ENCODE peak calls at places on chromosomes 11 and 22, in ten cellular contexts. U, I, L, R, W, Z, C, H, A and N are unnamed samples.

GRCh38 chr11:118144869-118145268 is 7.8 kb downstream of the SCN4B start:
- DNase-seq in U (no peak), I (no peak), L (no peak), R (no peak), W (no peak), Z (no peak), C (no peak), H (no peak), A (no peak), N (no peak)

GRCh38 chr11:124717786-124718634 is 21.7 kb upstream of the NRGN start:
- DNase-seq in U (peak; percentile 28), I (peak; percentile 52), L (no peak), R (no peak), W (peak; percentile 48), Z (no peak), C (no peak), H (no peak), A (peak; percentile 47), N (no peak)

GRCh38 chr11:119585038-119585666 is 143.8 kb downstream of the NECTIN1 start:
- DNase-seq in U (no peak), I (peak; percentile 58), L (no peak), R (no peak), W (no peak), Z (no peak), C (peak; percentile 36), H (no peak), A (peak; percentile 26), N (peak; percentile 14)

GRCh38 chr11:8584096-8584495 is 9.9 kb downstream of the STK33 start:
- DNase-seq in U (no peak), I (no peak), L (no peak), R (no peak), W (no peak), Z (no peak), C (no peak), H (no peak), A (no peak), N (no peak)

GRCh38 chr11:134026655-134027343 is 42.1 kb upstream of the JAM3 start:
- DNase-seq in U (no peak), I (no peak), L (no peak), R (no peak), W (no peak), Z (no peak), C (peak; percentile 54), H (no peak), A (no peak), N (no peak)

GRCh38 chr11:113663567-113663966 is 42.5 kb downstream of the TMPRSS5 start:
- DNase-seq in U (no peak), I (peak; percentile 62), L (no peak), R (no peak), W (no peak), Z (no peak), C (no peak), H (no peak), A (no peak), N (no peak)

GRCh38 chr22:48756146-48757111 is 1071.2 kb downstream of the BRD1 start:
- DNase-seq in U (no peak), I (no peak), L (no peak), R (no peak), W (peak; percentile 12), Z (no peak), C (no peak), H (no peak), A (no peak), N (no peak)

GRCh38 chr11:102389253-102389652 is 42.2 kb downstream of the BIRC2 start:
- DNase-seq in U (no peak), I (peak; percentile 60), L (no peak), R (no peak), W (no peak), Z (no peak), C (no peak), H (no peak), A (no peak), N (no peak)

GRCh38 chr22:46827781-46828180 is 65.3 kb downstream of the TBC1D22A start:
- DNase-seq in U (no peak), I (no peak), L (no peak), R (no peak), W (no peak), Z (no peak), C (no peak), H (no peak), A (no peak), N (no peak)

DNA sequence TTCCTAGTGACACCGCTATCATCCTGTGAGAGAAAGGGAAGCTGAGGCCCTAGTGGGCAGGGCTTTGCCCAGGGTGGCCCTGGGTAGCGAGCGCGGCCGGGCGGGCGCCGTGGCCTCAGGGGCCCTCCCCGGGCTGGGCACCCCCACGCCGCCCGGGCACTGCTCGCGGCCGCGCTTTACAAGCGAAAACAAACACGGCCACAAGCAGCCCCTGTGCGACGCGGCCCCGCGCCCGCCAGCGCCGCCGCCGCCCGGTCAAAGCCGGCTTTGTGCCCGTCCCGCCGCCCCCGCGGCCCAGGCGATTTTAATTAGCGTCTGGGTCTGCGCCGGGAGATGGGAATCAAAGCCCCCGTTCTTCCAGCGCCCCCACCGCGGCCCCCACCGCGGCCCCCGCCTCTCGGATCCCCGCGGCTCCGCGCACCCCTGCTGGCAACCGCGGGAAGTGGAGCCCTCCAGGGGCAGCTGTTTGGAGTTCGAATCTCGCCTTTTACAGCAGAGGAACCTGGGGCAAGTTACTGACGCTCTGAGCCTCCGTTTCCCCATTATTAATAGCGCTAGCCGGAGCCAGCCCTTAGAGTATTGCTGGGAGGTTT is 47.9 kb downstream of the CHRDL2 start:
- DNase-seq in U (no peak), I (no peak), L (no peak), R (no peak), W (no peak), Z (no peak), C (peak; percentile 35), H (no peak), A (peak; percentile 39), N (peak; percentile 82)
- TF ChIP-seq CTCF in U (peak; percentile 44), I (peak; percentile 49), L (no peak), R (peak; percentile 67), W (peak; percentile 13), Z (peak; percentile 74), C (peak; percentile 60), H (peak; percentile 47), A (peak; percentile 51), N (peak; percentile 78)

GRCh38 chr11:127070808-127071207 is 70.2 kb upstream of the KIRREL3 start:
- DNase-seq in U (no peak), I (no peak), L (no peak), R (no peak), W (no peak), Z (no peak), C (no peak), H (no peak), A (no peak), N (no peak)

GRCh38 chr11:127073621-127074020 is 73.1 kb upstream of the KIRREL3 start:
- DNase-seq in U (no peak), I (no peak), L (no peak), R (no peak), W (no peak), Z (no peak), C (no peak), H (no peak), A (no peak), N (no peak)

GRCh38 chr11:127071606-127072005 is 71.0 kb upstream of the KIRREL3 start:
- DNase-seq in U (no peak), I (no peak), L (no peak), R (no peak), W (no peak), Z (no peak), C (no peak), H (no peak), A (no peak), N (no peak)

DNA sequence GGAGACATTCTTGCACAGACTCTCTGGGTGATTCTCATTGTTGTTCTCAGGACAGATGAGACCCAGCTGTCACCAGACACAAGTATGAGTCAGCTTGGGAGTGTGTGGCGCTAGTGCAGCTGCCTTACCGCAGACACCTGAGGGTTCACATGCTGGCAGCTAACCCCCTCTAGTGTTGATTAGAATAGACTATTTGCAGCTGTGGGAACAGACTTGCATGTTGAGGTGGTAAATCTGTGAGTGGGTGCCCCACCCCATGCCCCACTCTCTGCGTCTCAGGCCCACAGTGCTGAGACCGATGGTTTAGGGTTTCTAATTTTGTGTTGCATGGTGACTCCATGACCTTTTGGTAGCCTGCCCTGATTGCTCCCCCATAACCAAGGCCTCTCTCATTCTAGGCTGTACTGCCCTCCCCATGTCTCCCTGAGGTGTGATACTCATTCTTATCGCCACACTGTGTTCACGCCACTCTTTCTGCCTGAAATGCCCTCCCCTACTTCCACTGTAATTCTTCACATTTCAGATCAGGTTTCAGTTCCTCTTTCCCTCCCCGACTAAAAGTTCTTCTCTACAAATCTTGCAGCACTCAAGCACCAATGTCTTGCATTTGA is 73.7 kb upstream of the KIRREL3 start:
- DNase-seq in U (peak; percentile 6), I (peak; percentile 54), L (peak; percentile 76), R (no peak), W (peak; percentile 53), Z (peak; percentile 71), C (no peak), H (peak; percentile 26), A (peak; percentile 31), N (peak; percentile 57)
- TF ChIP-seq CTCF in U (no peak), I (peak; percentile 57), L (peak; percentile 60), R (no peak), W (peak; percentile 45), Z (peak; percentile 77), C (peak; percentile 58), H (peak; percentile 48), A (no peak), N (peak; percentile 13)

GRCh38 chr11:76209671-76209955 is 3.3 kb upstream of the WNT11 start:
- DNase-seq in U (no peak), I (no peak), L (no peak), R (no peak), W (peak; percentile 42), Z (no peak), C (no peak), H (no peak), A (no peak), N (no peak)

GRCh38 chr11:76212086-76213035 is 6.1 kb upstream of the WNT11 start:
- DNase-seq in U (no peak), I (no peak), L (no peak), R (no peak), W (no peak), Z (no peak), C (no peak), H (no peak), A (no peak), N (no peak)

GRCh38 chr11:76209956-76210885 is 3.9 kb upstream of the WNT11 start:
- DNase-seq in U (peak; percentile 72), I (peak; percentile 49), L (no peak), R (no peak), W (peak; percentile 52), Z (no peak), C (peak; percentile 37), H (no peak), A (peak; percentile 87), N (no peak)

GRCh38 chr11:76208829-76209670 is 2.7 kb upstream of the WNT11 start:
- DNase-seq in U (peak; percentile 37), I (peak; percentile 73), L (no peak), R (no peak), W (peak; percentile 89), Z (no peak), C (peak; percentile 77), H (no peak), A (peak; percentile 58), N (no peak)

GRCh38 chr11:76210920-76211851 is 4.9 kb upstream of the WNT11 start:
- DNase-seq in U (no peak), I (no peak), L (no peak), R (no peak), W (no peak), Z (no peak), C (no peak), H (no peak), A (no peak), N (no peak)
- TF ChIP-seq CTCF in U (no peak), I (no peak), L (no peak), R (no peak), W (no peak), Z (no peak), C (no peak), H (no peak), A (no peak), N (no peak)

GRCh38 chr11:14148653-14149273 is 186.2 kb downstream of the SPON1 start:
- DNase-seq in U (peak; percentile 68), I (peak; percentile 72), L (no peak), R (no peak), W (peak; percentile 17), Z (peak; percentile 45), C (no peak), H (peak; percentile 3), A (peak; percentile 57), N (no peak)
- TF ChIP-seq CTCF in U (peak; percentile 69), I (peak; percentile 77), L (peak; percentile 47), R (peak; percentile 72), W (no peak), Z (peak; percentile 80), C (peak; percentile 74), H (peak; percentile 70), A (peak; percentile 61), N (peak; percentile 48)